ENCODE peak calls at places on chromosomes 5 and 9, in four cellular contexts. K, W, T and X are unnamed samples.

GRCh38 chr9:92175441-92175840 is 60.2 kb upstream of the SPTLC1 start:
- DNase-seq in K (no peak), W (no peak), T (no peak), X (no peak)

GRCh38 chr5:88145205-88145602 is 123.4 kb downstream of the TMEM161B start:
- DNase-seq in K (no peak), W (peak; percentile 53), T (no peak), X (no peak)

GRCh38 chr5:6582507-6583048 is 50.3 kb downstream of the NSUN2 start:
- DNase-seq in K (no peak), W (no peak), T (no peak), X (no peak)

GRCh38 chr5:108681079-108681921 is 66.4 kb upstream of the FER start:
- DNase-seq in K (no peak), W (peak; percentile 84), T (peak; percentile 37), X (no peak)

GRCh38 chr5:88770290-88771257 is 112.4 kb downstream of the MEF2C start:
- DNase-seq in K (no peak), W (no peak), T (no peak), X (no peak)

GRCh38 chr5:173645437-173645807 is 29.0 kb upstream of the BOD1 start:
- DNase-seq in K (no peak), W (no peak), T (no peak), X (no peak)

GRCh38 chr5:154756871-154757646 is 1.9 kb downstream of the LARP1 start:
- DNase-seq in K (no peak), W (no peak), T (no peak), X (peak; percentile 56)

GRCh38 chr9:114282507-114282906 is 40.4 kb upstream of the ORM1 start:
- DNase-seq in K (peak; percentile 18), W (no peak), T (no peak), X (peak; percentile 6)

GRCh38 chr5:156762656-156763055 is 87.4 kb upstream of the PPP1R2B start:
- DNase-seq in K (no peak), W (no peak), T (no peak), X (no peak)

GRCh38 chr9:128714586-128715435 is 9.1 kb downstream of the ZDHHC12 start:
- DNase-seq in K (no peak), W (peak; percentile 61), T (no peak), X (no peak)

GRCh38 chr9:2788948-2789347 is 54.9 kb downstream of the PUM3 start:
- DNase-seq in K (no peak), W (no peak), T (no peak), X (no peak)

GRCh38 chr5:96669919-96670318 is 7.7 kb downstream of the CAST start:
- DNase-seq in K (no peak), W (no peak), T (no peak), X (no peak)

GRCh38 chr5:74016373-74016772 is 390.4 kb downstream of the ARHGEF28 start:
- DNase-seq in K (no peak), W (no peak), T (no peak), X (no peak)

GRCh38 chr9:33988219-33988890 is 60.3 kb downstream of the UBAP2 start:
- DNase-seq in K (no peak), W (no peak), T (no peak), X (no peak)

GRCh38 chr5:170587808-170588207 is 84.0 kb downstream of the KCNIP1 start:
- DNase-seq in K (no peak), W (no peak), T (no peak), X (no peak)

GRCh38 chr9:87340391-87340790 is 157.3 kb upstream of the DAPK1 start:
- DNase-seq in K (no peak), W (no peak), T (no peak), X (no peak)

GRCh38 chr5:14197056-14197455 is 53.9 kb downstream of the TRIO start:
- DNase-seq in K (no peak), W (no peak), T (no peak), X (peak; percentile 19)

GRCh38 chr5:112787261-112787660 is 49.6 kb downstream of the APC start:
- DNase-seq in K (no peak), W (no peak), T (no peak), X (no peak)

GRCh38 chr9:69085523-69086283 is 50.2 kb downstream of the FXN start:
- DNase-seq in K (no peak), W (no peak), T (no peak), X (no peak)

GRCh38 chr5:27906911-27907590 is 868.7 kb upstream of the CDH9 start:
- DNase-seq in K (no peak), W (no peak), T (no peak), X (no peak)

GRCh38 chr5:89343666-89344065 is 460.7 kb upstream of the MEF2C start:
- DNase-seq in K (no peak), W (no peak), T (no peak), X (no peak)

GRCh38 chr9:128634111-128634510 is 22.5 kb downstream of the DYNC2I2 start:
- DNase-seq in K (no peak), W (no peak), T (no peak), X (no peak)

GRCh38 chr9:132662152-132662945 is 7.4 kb downstream of the DDX31 start:
- DNase-seq in K (no peak), W (no peak), T (no peak), X (no peak)

GRCh38 chr5:102581011-102581410 is 82.2 kb upstream of the SLCO6A1 start:
- DNase-seq in K (no peak), W (no peak), T (no peak), X (no peak)

GRCh38 chr5:172790496-172790889 is 19.5 kb upstream of the DUSP1 start:
- DNase-seq in K (no peak), W (peak; percentile 28), T (no peak), X (no peak)

GRCh38 chr5:65382582-65382981 is 99.1 kb downstream of the ADAMTS6 start:
- DNase-seq in K (no peak), W (no peak), T (no peak), X (no peak)